ENCODE peak calls at places on chromosome 17, in four cellular contexts. Z, D, S and I are unnamed samples.

GRCh38 chr17:74514632-74515035 is 16.6 kb downstream of the CD300LB start:
- DNase-seq in Z (no peak), D (no peak), S (peak; percentile 39), I (no peak)

GRCh38 chr17:56661906-56662305 is 68.4 kb downstream of the NOG start:
- DNase-seq in S (no peak), Z (no peak), D (no peak), I (no peak)

GRCh38 chr17:61554209-61554608 is 36.8 kb downstream of the NACA2 start:
- DNase-seq in S (no peak), Z (no peak), D (no peak), I (no peak)

GRCh38 chr17:27651411-27652345 is 20.7 kb downstream of the LGALS9 start:
- DNase-seq in S (peak; percentile 41), Z (peak; percentile 54), D (peak; percentile 66), I (no peak)

GRCh38 chr17:60108712-60109111 is 30.0 kb upstream of the HEATR6 start:
- DNase-seq in Z (no peak), D (no peak), S (no peak), I (no peak)

GRCh38 chr17:44518032-44518431 is 14.8 kb upstream of the GPATCH8 start:
- DNase-seq in S (no peak), Z (no peak), D (no peak), I (no peak)

GRCh38 chr17:39400547-39401411 is 647 bp downstream of the FBXL20 start:
- DNase-seq in Z (peak; percentile 33), D (no peak), S (no peak), I (no peak)

GRCh38 chr17:46157443-46158107 is 35.7 kb downstream of the KANSL1 start:
- DNase-seq in Z (no peak), S (no peak), D (no peak), I (no peak)

GRCh38 chr17:2965621-2966275 is 97.7 kb downstream of the OR1D5 start:
- DNase-seq in Z (no peak), D (no peak), S (peak; percentile 73), I (peak; percentile 71)

GRCh38 chr17:30062372-30062771 is 54.2 kb upstream of the NSRP1 start:
- DNase-seq in S (no peak), Z (no peak), D (no peak), I (no peak)

DNA sequence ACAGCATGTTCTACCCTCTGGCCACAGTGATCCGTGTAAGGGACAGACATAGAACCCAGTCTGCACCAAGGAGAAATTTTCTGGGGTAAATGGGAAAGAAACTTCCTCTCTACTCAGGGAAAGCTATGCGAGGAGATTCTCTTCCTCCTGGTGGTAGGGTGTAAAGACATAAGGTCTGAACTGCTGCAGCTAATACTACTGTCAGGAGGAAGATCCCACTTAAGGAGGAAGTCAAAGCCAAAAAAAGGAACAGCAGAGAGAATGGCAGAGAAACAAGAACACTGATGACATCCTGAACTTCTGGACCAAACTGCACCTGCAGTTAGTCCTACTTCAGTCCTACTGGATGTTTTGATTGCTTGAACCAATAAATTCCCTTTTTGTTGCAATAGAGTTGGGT is 7.1 kb upstream of the TM4SF5 start:
- DNase-seq in D (no peak), Z (no peak), S (no peak), I (no peak)
- TF ChIP-seq POLR2A in D (no peak), Z (no peak), S (no peak), I (no peak)

GRCh38 chr17:50541916-50542688 is 4.9 kb upstream of the SPATA20 start:
- DNase-seq in S (peak; percentile 76), Z (peak; percentile 90), D (peak; percentile 90), I (peak; percentile 97)
- TF ChIP-seq POLR2A in S (no peak), Z (no peak), D (peak; percentile 64), I (peak; percentile 89)

GRCh38 chr17:7677388-7678067 is 9.8 kb downstream of the TP53 start:
- DNase-seq in Z (no peak), S (no peak), D (no peak), I (no peak)

GRCh38 chr17:7673239-7673638 is 14.1 kb downstream of the TP53 start:
- DNase-seq in S (no peak), Z (no peak), D (no peak), I (no peak)

GRCh38 chr17:7676533-7676932 is 10.8 kb downstream of the TP53 start:
- DNase-seq in Z (no peak), S (no peak), D (no peak), I (no peak)

DNA sequence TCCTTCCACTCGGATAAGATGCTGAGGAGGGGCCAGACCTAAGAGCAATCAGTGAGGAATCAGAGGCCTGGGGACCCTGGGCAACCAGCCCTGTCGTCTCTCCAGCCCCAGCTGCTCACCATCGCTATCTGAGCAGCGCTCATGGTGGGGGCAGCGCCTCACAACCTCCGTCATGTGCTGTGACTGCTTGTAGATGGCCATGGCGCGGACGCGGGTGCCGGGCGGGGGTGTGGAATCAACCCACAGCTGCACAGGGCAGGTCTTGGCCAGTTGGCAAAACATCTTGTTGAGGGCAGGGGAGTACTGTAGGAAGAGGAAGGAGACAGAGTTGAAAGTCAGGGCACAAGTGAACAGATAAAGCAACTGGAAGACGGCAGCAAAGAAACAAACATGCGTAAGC is 12.4 kb downstream of the TP53 start:
- DNase-seq in D (no peak), Z (no peak), S (no peak), I (no peak)
- TF ChIP-seq POLR2A in D (no peak), Z (no peak), S (no peak), I (no peak)

DNA sequence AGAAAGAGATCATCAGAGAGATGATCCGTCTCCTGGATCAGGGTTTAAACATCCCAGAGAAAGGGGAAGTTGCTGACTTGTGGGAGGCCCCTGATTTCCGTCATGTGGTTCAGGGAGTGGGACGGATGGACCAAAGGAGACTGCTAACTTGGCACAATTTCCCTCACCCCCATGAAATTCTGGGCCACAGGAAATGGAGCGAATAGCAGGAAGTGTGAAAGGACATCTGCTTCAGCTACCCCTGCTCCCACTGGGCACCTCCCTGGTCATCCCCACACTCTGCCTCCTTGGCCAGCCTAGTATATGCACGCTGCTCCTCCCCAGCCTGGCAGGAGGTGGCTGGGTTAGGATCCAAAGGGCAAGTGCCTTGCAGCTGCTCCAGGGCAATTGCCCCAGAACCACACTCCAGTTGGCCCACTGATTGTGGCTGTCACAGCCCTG is 1.3 kb downstream of the ARRB2 start:
- DNase-seq in S (no peak), D (no peak), Z (peak; percentile 51), I (no peak)
- TF ChIP-seq POLR2A in S (no peak), D (no peak), Z (no peak), I (no peak)

DNA sequence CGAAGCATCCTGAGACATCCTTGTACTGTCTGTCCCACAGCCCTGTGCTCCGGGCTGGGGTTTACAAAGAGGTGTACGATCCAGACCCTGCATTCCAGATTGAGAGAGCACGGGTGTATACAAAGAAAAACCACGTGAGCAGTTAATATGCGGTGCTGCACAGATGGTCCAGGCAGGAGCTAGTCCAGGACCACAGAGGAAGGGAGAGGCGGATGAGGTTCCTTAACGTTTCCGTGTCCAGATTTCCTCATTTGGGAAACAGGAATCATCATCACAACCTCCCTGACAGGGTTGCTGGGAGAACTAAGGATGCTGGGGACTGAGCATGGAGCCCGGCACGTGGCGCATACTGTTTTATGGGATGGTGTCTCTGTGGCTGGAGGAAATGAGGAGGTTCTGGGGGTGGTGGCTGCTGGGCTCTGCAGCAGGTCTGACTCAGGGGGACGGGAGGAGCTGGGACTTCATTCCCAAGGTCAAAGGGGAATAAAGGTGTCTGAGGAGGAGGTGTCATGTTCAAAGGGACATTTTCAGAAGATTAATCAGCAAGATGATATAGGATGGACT is 26.2 kb downstream of the WIPI1 start:
- DNase-seq in D (no peak), Z (no peak), S (no peak), I (no peak)
- TF ChIP-seq POLR2A in D (no peak), Z (no peak), S (no peak), I (no peak)

GRCh38 chr17:82231562-82232321 is 2.9 kb downstream of the SLC16A3 start:
- DNase-seq in D (peak; percentile 78), S (peak; percentile 68), Z (peak; percentile 84), I (no peak)
- TF ChIP-seq POLR2A in D (no peak), S (no peak), Z (no peak), I (no peak)

DNA sequence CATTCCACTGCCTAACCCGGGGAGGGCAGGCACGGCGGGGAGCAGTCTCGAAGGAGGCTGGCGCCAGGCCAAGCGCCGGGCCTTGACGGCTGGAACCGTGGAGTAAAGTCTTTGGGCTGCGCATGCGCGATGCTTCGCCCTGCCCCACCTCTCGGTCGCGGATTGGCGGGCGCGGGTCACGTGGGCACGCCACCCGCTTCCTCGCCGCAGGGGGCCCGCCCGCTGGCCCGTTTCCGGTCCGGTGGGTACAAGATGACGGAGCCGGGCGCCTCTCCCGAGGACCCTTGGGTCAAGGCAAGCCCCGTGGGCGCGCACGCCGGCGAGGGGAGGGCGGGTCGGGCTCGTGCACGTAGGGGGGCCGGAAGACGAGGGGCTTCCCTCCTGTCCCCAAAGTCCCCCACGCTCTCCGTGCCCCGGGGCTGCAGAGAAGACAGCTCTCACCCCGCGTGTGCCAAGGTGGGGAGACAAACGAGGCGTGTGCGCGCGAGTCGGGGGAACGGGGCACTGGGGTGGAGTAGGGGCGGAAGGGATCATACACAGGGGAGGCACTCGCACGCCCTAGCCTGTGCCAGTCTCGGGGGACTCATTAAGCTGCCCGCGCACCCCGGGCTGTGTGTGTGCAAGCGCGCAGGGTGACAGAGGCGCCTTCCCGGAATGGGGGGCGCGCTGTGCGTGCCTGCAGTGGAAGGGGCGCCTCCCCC is at the start of gene MLX:
- DNase-seq in Z (peak; percentile 96), S (peak; percentile 85), D (peak; percentile 97), I (peak; percentile 98)
- TF ChIP-seq POLR2A in Z (no peak), S (peak; percentile 40), D (peak; percentile 36), I (peak; percentile 54)